ENCODE peak calls at places on chromosomes 5 and 9, in eight cellular contexts. Y is hepatocyte; C is coronary artery; H is cardiac fibroblast; N is AG04449; Q is choroid plexus epithelial cell; S is CD4-positive, alpha-beta memory T cell; K is fibroblast of the aortic adventitia. L is an unnamed sample.
A peak's percentile ranks its signal among the peaks of the same experiment; 100 is the strongest.

GRCh38 chr5:130141689-130142320 is 237.5 kb downstream of the CHSY3 start:
- DNase-seq in Y (peak; percentile 70), C (no peak), H (peak; percentile 66), N (no peak), Q (peak; percentile 63), S (no peak), K (peak; percentile 55), L (peak; percentile 8)

GRCh38 chr5:110386782-110387181 is 339.7 kb downstream of the TMEM232 start:
- DNase-seq in Y (no peak), C (no peak), H (peak; percentile 4), N (peak; percentile 52), Q (peak; percentile 74), S (no peak), K (peak; percentile 2), L (no peak)

GRCh38 chr5:140190868-140191209 is 15.9 kb downstream of the CYSTM1 start:
- DNase-seq in Y (no peak), C (no peak), H (no peak), N (no peak), Q (no peak), S (no peak), K (peak; percentile 31), L (no peak)

GRCh38 chr5:153714732-153715287 is 224.3 kb downstream of the GRIA1 start:
- DNase-seq in Y (no peak), C (no peak), H (no peak), N (peak; percentile 4), Q (no peak), S (no peak), K (no peak), L (no peak)

GRCh38 chr9:36987891-36988290 is 46.2 kb downstream of the PAX5 start:
- DNase-seq in Y (no peak), C (no peak), H (no peak), N (no peak), Q (no peak), S (no peak), K (peak; percentile 16), L (no peak)

GRCh38 chr5:139038618-139039305 is 159.4 kb downstream of the SIL1 start:
- DNase-seq in Y (no peak), C (no peak), H (no peak), N (no peak), Q (no peak), S (no peak), K (no peak), L (no peak)

GRCh38 chr5:74241751-74242140 is 398.8 kb downstream of the ENC1 start:
- DNase-seq in Y (peak; percentile 29), C (no peak), H (no peak), N (no peak), Q (no peak), S (no peak), K (peak; percentile 22), L (no peak)

GRCh38 chr9:76366275-76366674 is 28.0 kb downstream of the RFK start:
- DNase-seq in Y (no peak), C (no peak), H (no peak), N (no peak), Q (no peak), S (no peak), K (no peak), L (no peak)

GRCh38 chr9:16150501-16150900 is 597.7 kb downstream of the CCDC171 start:
- DNase-seq in Y (peak; percentile 57), C (no peak), H (peak; percentile 75), N (no peak), Q (no peak), S (no peak), K (peak; percentile 85), L (no peak)

GRCh38 chr5:128537306-128537998 is 593 bp downstream of the FBN2 start:
- DNase-seq in Y (peak; percentile 63), C (no peak), H (peak; percentile 66), N (no peak), Q (peak; percentile 78), S (no peak), K (peak; percentile 56), L (no peak)

GRCh38 chr9:86792136-86792535 is 155.2 kb downstream of the GAS1 start:
- DNase-seq in Y (no peak), C (no peak), H (no peak), N (no peak), Q (no peak), S (no peak), K (no peak), L (no peak)

GRCh38 chr5:174531782-174532191 is 192.6 kb upstream of the MSX2 start:
- DNase-seq in Y (no peak), C (no peak), H (no peak), N (no peak), Q (no peak), S (no peak), K (no peak), L (peak; percentile 34)

GRCh38 chr9:5549671-5550650 is 39.6 kb downstream of the PDCD1LG2 start:
- DNase-seq in Y (no peak), C (no peak), H (peak; percentile 73), N (no peak), Q (peak; percentile 51), S (no peak), K (peak; percentile 84), L (no peak)

GRCh38 chr5:75275147-75275546 is 38.5 kb upstream of the ANKRD31 start:
- DNase-seq in Y (no peak), C (no peak), H (no peak), N (no peak), Q (no peak), S (no peak), K (no peak), L (no peak)

GRCh38 chr5:157300564-157300963 is 34.6 kb downstream of the CYFIP2 start:
- DNase-seq in Y (no peak), C (no peak), H (no peak), N (no peak), Q (no peak), S (no peak), K (no peak), L (no peak)

GRCh38 chr5:114686345-114686744 is 324.5 kb downstream of the KCNN2 start:
- DNase-seq in Y (no peak), C (no peak), H (no peak), N (no peak), Q (no peak), S (no peak), K (no peak), L (no peak)
- H3K4me3 ChIP-seq in Y (no peak overlapping the region), C (no peak overlapping the region), H (no peak overlapping the region), N (no peak overlapping the region), Q (no peak overlapping the region), S (no peak overlapping the region), K (no peak overlapping the region), L (no peak overlapping the region)

DNA sequence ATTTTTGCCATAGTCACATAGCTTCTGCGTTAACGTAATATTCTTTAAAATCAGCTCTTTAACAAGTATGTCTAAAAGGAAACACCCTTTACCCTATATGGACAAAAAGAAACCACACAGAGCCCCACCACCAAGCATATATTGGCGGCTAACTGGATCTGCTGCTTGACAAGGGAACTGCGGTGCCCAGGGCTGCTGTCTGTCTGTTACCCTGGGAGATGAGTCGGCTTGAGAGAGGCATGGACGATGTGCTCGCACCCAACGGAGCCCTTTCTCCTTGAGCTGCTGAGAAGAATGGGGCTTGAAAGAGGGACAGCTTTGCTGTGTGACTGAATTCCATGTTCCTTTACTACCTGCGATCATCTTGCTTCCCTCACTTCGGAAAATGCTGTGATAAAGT is 158.6 kb upstream of the SHB start:
- DNase-seq in Y (peak; percentile 12), C (no peak), H (peak; percentile 15), N (peak; percentile 12), Q (peak; percentile 61), S (no peak), K (peak; percentile 1), L (peak; percentile 68)
- H3K4me3 ChIP-seq in Y (no peak overlapping the region), C (no peak overlapping the region), H (no peak overlapping the region), N (no peak overlapping the region), Q (no peak overlapping the region), S (no peak overlapping the region), K (no peak overlapping the region), L (peak overlapping the region; percentile 62)

GRCh38 chr9:126532019-126532462 is 81.7 kb upstream of the LMX1B start:
- DNase-seq in Y (no peak), C (no peak), H (peak; percentile 60), N (no peak), Q (peak; percentile 67), S (no peak), K (peak; percentile 17), L (no peak)

GRCh38 chr9:126531591-126531990 is 82.1 kb upstream of the LMX1B start:
- DNase-seq in Y (no peak), C (no peak), H (no peak), N (no peak), Q (no peak), S (no peak), K (no peak), L (no peak)

GRCh38 chr9:126531035-126531571 is 82.6 kb upstream of the LMX1B start:
- DNase-seq in Y (no peak), C (no peak), H (no peak), N (no peak), Q (no peak), S (no peak), K (no peak), L (no peak)

GRCh38 chr9:126532951-126533910 is 80.5 kb upstream of the LMX1B start:
- DNase-seq in Y (no peak), C (no peak), H (no peak), N (no peak), Q (no peak), S (no peak), K (no peak), L (no peak)

DNA sequence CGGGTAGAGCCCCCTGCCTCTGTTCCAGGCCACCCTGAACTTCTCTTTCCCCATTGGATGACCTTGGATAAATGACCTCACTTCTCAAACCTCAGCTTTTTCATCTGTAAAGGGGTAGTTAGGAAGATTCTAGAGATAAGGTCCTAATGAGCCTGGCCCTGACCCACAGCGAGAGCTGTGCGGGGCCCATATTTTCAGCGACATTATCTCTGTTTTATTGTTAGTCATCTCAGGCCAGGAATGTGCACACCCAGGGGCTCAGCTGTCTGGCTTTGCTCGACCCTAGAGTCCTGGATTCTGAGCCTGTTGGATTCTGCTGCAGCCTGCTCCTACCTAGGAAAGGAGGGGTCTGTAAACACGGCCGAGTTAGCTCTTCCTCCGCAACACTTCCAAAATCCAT is 81.2 kb upstream of the LMX1B start:
- DNase-seq in Y (no peak), C (no peak), H (no peak), N (no peak), Q (no peak), S (no peak), K (no peak), L (no peak)
- H3K4me3 ChIP-seq in Y (no peak overlapping the region), C (no peak overlapping the region), H (no peak overlapping the region), N (no peak overlapping the region), Q (no peak overlapping the region), S (no peak overlapping the region), K (no peak overlapping the region), L (no peak overlapping the region)

GRCh38 chr5:143118222-143118621 is 285.3 kb downstream of the NR3C1 start:
- DNase-seq in Y (no peak), C (no peak), H (no peak), N (no peak), Q (no peak), S (no peak), K (no peak), L (no peak)

GRCh38 chr5:143119881-143120341 is 283.6 kb downstream of the NR3C1 start:
- DNase-seq in Y (no peak), C (no peak), H (no peak), N (no peak), Q (no peak), S (no peak), K (no peak), L (no peak)

GRCh38 chr5:143121135-143121474 is 282.4 kb downstream of the NR3C1 start:
- DNase-seq in Y (no peak), C (no peak), H (no peak), N (no peak), Q (no peak), S (no peak), K (no peak), L (no peak)

GRCh38 chr5:143119301-143119769 is 284.2 kb downstream of the NR3C1 start:
- DNase-seq in Y (no peak), C (no peak), H (no peak), N (no peak), Q (no peak), S (no peak), K (no peak), L (no peak)

GRCh38 chr5:143120460-143121134 is 282.9 kb downstream of the NR3C1 start:
- DNase-seq in Y (no peak), C (no peak), H (no peak), N (no peak), Q (no peak), S (no peak), K (no peak), L (no peak)
- H3K4me3 ChIP-seq in Y (no peak overlapping the region), C (no peak overlapping the region), H (no peak overlapping the region), N (no peak overlapping the region), Q (no peak overlapping the region), S (no peak overlapping the region), K (no peak overlapping the region), L (no peak overlapping the region)

L was measured in Jurkat, Clone E6-1.